ENCODE peak calls at places on chromosomes 5 and 9, in five cellular contexts. Q is activated T-helper 1 cell treated with Interleukin-2 at 50 U/mL for 16 hours, L is NT2/D1, C is Panc1, H is astrocyte of the spinal cord. S is an unnamed sample.

GRCh38 chr5:76685598-76686169 is 30.2 kb upstream of the F2R start:
- DNase-seq in Q (no peak), L (no peak), C (no peak), H (no peak), S (no peak)

GRCh38 chr9:127918201-127919107 is 1.6 kb upstream of the ST6GALNAC4 start:
- DNase-seq in Q (no peak), L (no peak), C (no peak), H (no peak), S (peak)

GRCh38 chr9:137777761-137778160 is 99.8 kb upstream of the CACNA1B start:
- DNase-seq in Q (no peak), L (no peak), C (no peak), H (no peak), S (no peak)

GRCh38 chr5:170554566-170555267 is 50.9 kb downstream of the KCNIP1 start:
- DNase-seq in Q (no peak), L (no peak), C (no peak), H (no peak), S (no peak)

GRCh38 chr5:33490071-33490665 is 49.4 kb downstream of the TARS1 start:
- DNase-seq in Q (no peak), L (no peak), C (no peak), H (no peak), S (no peak)

GRCh38 chr5:124053340-124053739 is 541.4 kb downstream of the CSNK1G3 start:
- DNase-seq in Q (no peak), L (no peak), C (no peak), H (no peak), S (no peak)

GRCh38 chr9:127225747-127226646 is 38.6 kb upstream of the GARNL3 start:
- DNase-seq in Q (no peak), L (no peak), C (no peak), H (no peak), S (peak)

GRCh38 chr5:115758356-115758755 is 58.1 kb downstream of the CDO1 start:
- DNase-seq in Q (no peak), L (no peak), C (no peak), H (no peak), S (no peak)

GRCh38 chr5:58403822-58404433 is 56.0 kb downstream of the PLK2 start:
- DNase-seq in Q (no peak), L (no peak), C (no peak), H (no peak), S (no peak)

GRCh38 chr5:11234501-11234911 is 473.5 kb upstream of the DAP start:
- DNase-seq in Q (no peak), L (no peak), C (no peak), H (no peak), S (no peak)

GRCh38 chr5:61394078-61394701 is 62.1 kb downstream of the ZSWIM6 start:
- DNase-seq in Q (no peak), L (no peak), C (no peak), H (no peak), S (no peak)

GRCh38 chr9:104087894-104088293 is 6.2 kb upstream of the SMC2 start:
- DNase-seq in Q (no peak), L (no peak), C (no peak), H (no peak), S (no peak)

GRCh38 chr9:87751869-87752268 is 25.9 kb downstream of the CTSL start:
- DNase-seq in Q (no peak), L (no peak), C (no peak), H (no peak), S (no peak)

GRCh38 chr5:5421961-5422818 is at the start of gene ICE1:
- DNase-seq in Q (peak), L (peak), C (peak), H (peak), S (peak)

GRCh38 chr5:157961176-157961575 is 102.2 kb upstream of the CLINT1 start:
- DNase-seq in Q (no peak), L (no peak), C (no peak), H (no peak), S (no peak)

GRCh38 chr5:135333737-135334515 is 65.1 kb downstream of the MACROH2A1 start:
- DNase-seq in Q (no peak), L (no peak), C (no peak), H (no peak), S (no peak)

GRCh38 chr5:172175263-172175719 is 12.7 kb downstream of the STK10 start:
- DNase-seq in Q (peak), L (no peak), C (no peak), H (no peak), S (no peak)

GRCh38 chr5:148290271-148291195 is 21.7 kb upstream of the SPINK7 start:
- DNase-seq in Q (no peak), L (no peak), C (no peak), H (peak), S (peak)

GRCh38 chr5:9604416-9604815 is 25.7 kb downstream of the TAS2R1 start:
- DNase-seq in Q (no peak), L (no peak), C (no peak), H (no peak), S (peak)

S was measured in PC-3.